ENCODE peak calls at places on chromosomes 16 and 17, in four cellular contexts. G, F, D and K are unnamed samples.

GRCh38 chr17:42311240-42312034 is 23.1 kb downstream of the STAT5A start:
- DNase-seq in G (peak; percentile 82), F (peak; percentile 92), D (no peak), K (peak; percentile 57)

GRCh38 chr16:87742781-87743490 is 22.9 kb downstream of the KLHDC4 start:
- DNase-seq in G (no peak), F (no peak), D (no peak), K (no peak)

GRCh38 chr17:15403276-15403939 is 62.0 kb upstream of the TEKT3 start:
- DNase-seq in G (no peak), F (no peak), D (no peak), K (no peak)

GRCh38 chr16:391885-392335 is 5.1 kb upstream of the NME4 start:
- DNase-seq in G (no peak), F (peak; percentile 51), D (peak; percentile 69), K (peak; percentile 58)

GRCh38 chr17:231191-231965 is 49.9 kb upstream of the DOC2B start:
- DNase-seq in G (no peak), F (peak; percentile 14), D (no peak), K (no peak)

GRCh38 chr17:50758989-50759544 is 8.3 kb downstream of the ANKRD40CL start:
- DNase-seq in G (no peak), F (no peak), D (no peak), K (peak; percentile 8)

GRCh38 chr17:42194133-42194899 is at the start of gene GHDC:
- DNase-seq in G (peak; percentile 80), F (peak; percentile 88), D (peak; percentile 63), K (peak; percentile 83)

GRCh38 chr16:58582133-58582532 is 47.5 kb downstream of the CNOT1 start:
- DNase-seq in G (no peak), F (no peak), D (no peak), K (no peak)

GRCh38 chr16:24900230-24900629 is 54.5 kb downstream of the SLC5A11 start:
- DNase-seq in G (no peak), F (no peak), D (no peak), K (peak; percentile 44)

GRCh38 chr17:27549251-27549919 is 81.6 kb upstream of the LGALS9 start:
- DNase-seq in G (peak; percentile 69), F (peak; percentile 66), D (no peak), K (peak; percentile 45)

GRCh38 chr17:79944821-79945391 is 90.8 kb downstream of the TBC1D16 start:
- DNase-seq in G (no peak), F (no peak), D (no peak), K (no peak)

GRCh38 chr16:1244881-1245280 is 4.4 kb downstream of the TPSAB1 start:
- DNase-seq in G (no peak), F (no peak), D (no peak), K (no peak)

GRCh38 chr16:47461598-47462266 is 601 bp downstream of the PHKB start:
- DNase-seq in G (no peak), F (peak; percentile 25), D (peak; percentile 37), K (peak; percentile 38)

GRCh38 chr16:11977206-11978041 is 890 bp downstream of the SNX29 start:
- DNase-seq in G (no peak), F (no peak), D (peak; percentile 35), K (peak; percentile 76)

GRCh38 chr16:86100205-86101134 is 201.5 kb downstream of the IRF8 start:
- DNase-seq in G (no peak), F (no peak), D (no peak), K (no peak)

GRCh38 chr17:29615048-29615385 is 7.7 kb downstream of the CORO6 start:
- DNase-seq in G (no peak), F (no peak), D (no peak), K (no peak)

GRCh38 chr17:73301359-73301758 is 10.4 kb downstream of the CDC42EP4 start:
- DNase-seq in G (no peak), F (no peak), D (no peak), K (no peak)

GRCh38 chr17:73304971-73305786 is 6.6 kb downstream of the CDC42EP4 start:
- DNase-seq in G (peak; percentile 71), F (no peak), D (peak; percentile 64), K (peak; percentile 88)

GRCh38 chr17:73304438-73304837 is 7.4 kb downstream of the CDC42EP4 start:
- DNase-seq in G (no peak), F (no peak), D (no peak), K (no peak)

GRCh38 chr17:73300392-73300791 is 11.4 kb downstream of the CDC42EP4 start:
- DNase-seq in G (no peak), F (no peak), D (no peak), K (no peak)

DNA sequence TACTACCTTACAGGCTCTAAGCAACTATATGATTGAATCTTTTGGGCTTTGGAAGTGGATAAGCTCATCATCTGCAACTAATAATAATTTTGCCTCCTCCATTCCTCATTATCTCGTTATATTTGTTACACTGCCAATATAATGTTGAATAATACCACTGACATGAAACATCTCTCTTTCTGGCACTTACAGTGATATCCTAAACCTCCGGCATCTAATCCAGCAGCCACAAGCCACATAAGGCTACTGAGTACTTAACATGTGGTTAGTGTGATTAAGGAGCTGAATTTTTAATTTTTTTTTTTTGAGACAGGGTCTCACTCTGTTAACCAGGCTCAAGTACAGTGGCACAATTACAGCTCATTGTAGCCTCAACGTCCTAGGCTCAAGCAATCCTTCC is 9.6 kb downstream of the CDC42EP4 start:
- DNase-seq in G (no peak), F (no peak), D (no peak), K (peak; percentile 76)
- H3K27ac ChIP-seq in G (peak overlapping the region; percentile 31), F (no peak overlapping the region), D (peak overlapping the region; percentile 6), K (no peak overlapping the region)

DNA sequence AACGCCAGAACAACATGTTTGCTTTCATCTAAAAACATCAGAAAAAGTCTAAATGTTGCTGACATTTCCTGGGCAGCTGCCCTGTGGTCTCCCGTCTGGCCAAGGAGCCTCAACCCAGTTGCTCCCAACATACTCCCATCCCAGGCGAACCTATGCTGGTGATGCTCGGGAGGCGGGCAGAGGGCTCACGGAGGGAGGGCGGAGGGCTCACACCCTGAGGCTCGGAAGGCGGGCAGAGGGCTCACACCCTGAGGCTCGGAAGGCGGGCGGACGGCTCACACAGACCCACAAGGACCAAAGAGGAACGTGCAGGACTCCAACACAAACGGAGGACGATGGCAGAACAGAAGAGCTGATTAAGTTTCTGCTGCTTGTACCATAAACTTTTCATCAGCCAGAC is 135.3 kb downstream of the ANKRD11 start:
- DNase-seq in G (no peak), F (no peak), D (no peak), K (no peak)
- H3K4me1 ChIP-seq in G (peaks cover 88% of the 10 kb centered on the region), F (peaks cover 63% of the 10 kb centered on the region), D (no peaks in the 10 kb centered on the region), K (peaks cover 28% of the 10 kb centered on the region)

DNA sequence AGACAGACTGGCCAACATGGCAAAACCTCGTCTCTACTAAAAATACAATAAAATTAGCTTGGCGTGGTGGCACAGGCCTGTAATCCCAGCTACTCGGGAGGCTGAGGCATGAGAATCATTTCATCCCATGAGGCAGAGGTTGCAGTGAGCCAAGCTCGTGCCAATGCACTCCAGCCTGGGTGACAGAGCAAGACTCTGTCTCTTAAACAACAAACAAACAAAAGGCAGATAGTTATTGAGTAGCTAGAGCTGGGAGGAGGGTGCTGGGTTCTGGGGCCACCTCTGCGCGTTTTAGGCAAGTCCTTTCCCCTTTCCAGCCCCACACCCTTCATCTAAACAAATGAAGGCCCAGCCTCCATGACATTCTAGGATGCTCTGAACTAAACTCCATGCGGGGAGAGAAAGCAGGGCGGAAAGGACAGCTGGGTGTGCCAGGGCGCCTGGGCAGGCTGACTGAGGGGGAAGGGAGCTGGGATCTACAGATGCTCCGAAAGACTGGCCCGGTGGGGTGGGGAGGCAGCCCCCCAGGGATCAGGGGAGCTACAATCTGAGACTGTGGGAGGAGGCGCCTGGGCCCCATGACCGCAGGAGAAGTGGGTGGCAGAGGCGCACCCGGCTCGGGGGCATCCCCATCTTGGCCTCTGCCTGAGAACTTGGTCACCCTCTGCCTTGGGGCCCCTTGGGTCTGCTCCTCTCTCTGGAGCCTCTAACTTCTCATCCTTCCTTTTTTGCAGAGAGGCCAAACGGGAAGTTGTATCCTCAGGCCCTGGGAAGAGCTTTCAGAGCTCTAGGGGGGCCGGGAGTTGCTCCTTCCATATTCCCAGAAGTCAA is 904 bp downstream of the ITGAL start:
- DNase-seq in G (peak; percentile 15), F (no peak), D (no peak), K (no peak)
- H3K4me3 ChIP-seq in G (no peak overlapping the region), F (no peak overlapping the region), D (no peak overlapping the region), K (no peak overlapping the region)

GRCh38 chr17:38741853-38742421 is 6.2 kb downstream of the PCGF2 start:
- DNase-seq in G (no peak), F (no peak), D (no peak), K (no peak)

GRCh38 chr17:38740016-38740415 is 8.1 kb downstream of the PCGF2 start:
- DNase-seq in G (no peak), F (no peak), D (no peak), K (no peak)

GRCh38 chr17:38742431-38743308 is 5.5 kb downstream of the PCGF2 start:
- DNase-seq in G (no peak), F (no peak), D (no peak), K (peak; percentile 93)

GRCh38 chr17:38740806-38741205 is 7.3 kb downstream of the PCGF2 start:
- DNase-seq in G (no peak), F (no peak), D (no peak), K (no peak)

GRCh38 chr17:38741443-38741842 is 6.7 kb downstream of the PCGF2 start:
- DNase-seq in G (no peak), F (no peak), D (no peak), K (no peak)
- H3K27ac ChIP-seq in G (peak overlapping the region; percentile 82), F (no peak overlapping the region), D (no peak overlapping the region), K (peak overlapping the region; percentile 17)

GRCh38 chr17:75129576-75129975 is 2.0 kb downstream of the NT5C start:
- DNase-seq in G (no peak), F (no peak), D (no peak), K (no peak)

GRCh38 chr17:75125984-75126383 is 5.6 kb downstream of the NT5C start:
- DNase-seq in G (no peak), F (no peak), D (no peak), K (no peak)

GRCh38 chr17:75124819-75125162 is 6.8 kb downstream of the NT5C start:
- DNase-seq in G (no peak), F (no peak), D (no peak), K (no peak)

GRCh38 chr17:75128694-75129505 is 2.6 kb downstream of the NT5C start:
- DNase-seq in G (no peak), F (no peak), D (no peak), K (no peak)

GRCh38 chr17:75126954-75127353 is 4.6 kb downstream of the NT5C start:
- DNase-seq in G (no peak), F (no peak), D (no peak), K (no peak)
- H3K4me1 ChIP-seq in G (peaks cover 25% of the 10 kb centered on the region), F (peaks cover 21% of the 10 kb centered on the region), D (peaks cover 43% of the 10 kb centered on the region), K (no peaks in the 10 kb centered on the region)

DNA sequence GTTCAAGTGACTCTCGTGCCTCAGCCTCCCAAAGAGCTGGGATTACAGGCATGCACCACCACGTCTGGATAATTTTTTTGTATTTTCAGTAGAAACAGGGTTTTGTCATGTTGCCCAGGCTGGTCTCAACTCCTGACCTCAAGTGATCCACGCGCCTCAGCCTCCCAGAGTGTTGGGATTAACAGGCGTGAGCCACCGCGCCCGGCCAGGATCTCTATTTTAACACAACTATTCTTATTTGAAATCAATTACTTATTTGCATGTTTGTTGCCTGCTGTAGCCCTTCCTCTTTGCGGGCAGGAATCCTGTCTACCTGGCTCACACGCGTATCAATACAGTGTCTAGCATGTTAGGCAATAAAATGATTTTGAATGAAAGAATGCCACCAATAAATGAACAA is 818 bp upstream of the CNEP1R1 start:
- DNase-seq in G (no peak), F (no peak), D (no peak), K (no peak)
- H3K4me3 ChIP-seq in G (no peak overlapping the region), F (no peak overlapping the region), D (peak overlapping the region; percentile 78), K (no peak overlapping the region)

GRCh38 chr17:1765576-1765975 is 3.7 kb downstream of the SERPINF1 start:
- DNase-seq in G (no peak), F (no peak), D (no peak), K (no peak)
- H3K27ac ChIP-seq in G (peak overlapping the region; percentile 77), F (no peak overlapping the region), D (no peak overlapping the region), K (no peak overlapping the region)